ENCODE peak calls at places on chromosomes 3 and 15, in five cellular contexts. W is H54, M is heart left ventricle, T is spleen, A is esophagus squamous epithelium. J is an unnamed sample.
A peak's percentile ranks its signal among the peaks of the same experiment; 100 is the strongest.

GRCh38 chr3:188956839-188957489 is 214.8 kb upstream of the TPRG1 start:
- DNase-seq in M (no peak), A (no peak), T (no peak), W (peak; percentile 22), J (no peak)

GRCh38 chr15:73599934-73600333 is 33.3 kb downstream of the NPTN start:
- DNase-seq in A (no peak), M (no peak), W (peak; percentile 18), T (no peak), J (no peak)

GRCh38 chr3:188756241-188756640 is 415.5 kb upstream of the TPRG1 start:
- DNase-seq in A (no peak), T (no peak), M (no peak), W (no peak), J (no peak)

GRCh38 chr3:16361087-16361486 is 96.1 kb downstream of the OXNAD1 start:
- DNase-seq in T (no peak), M (no peak), W (no peak), A (no peak), J (no peak)

GRCh38 chr3:148455098-148455497 is 242.6 kb upstream of the AGTR1 start:
- DNase-seq in T (no peak), A (no peak), W (no peak), M (no peak), J (no peak)

GRCh38 chr15:46848704-46849103 is 868.6 kb upstream of the SEMA6D start:
- DNase-seq in T (no peak), A (no peak), M (no peak), W (peak; percentile 23), J (no peak)

GRCh38 chr3:63687569-63688233 is 35.2 kb downstream of the SNTN start:
- DNase-seq in A (no peak), M (no peak), W (no peak), T (no peak), J (no peak)

GRCh38 chr3:61043156-61043555 is 208.1 kb downstream of the FHIT start:
- DNase-seq in A (no peak), W (no peak), M (no peak), T (no peak), J (no peak)

GRCh38 chr3:47019201-47019600 is 39.7 kb downstream of the NBEAL2 start:
- DNase-seq in W (peak; percentile 38), T (no peak), A (no peak), M (no peak), J (peak; percentile 42)

GRCh38 chr15:26449296-26449695 is 323.6 kb downstream of the GABRB3 start:
- DNase-seq in M (no peak), T (no peak), A (no peak), W (no peak), J (no peak)

GRCh38 chr3:182303169-182303568 is 490.1 kb upstream of the ATP11B start:
- DNase-seq in T (no peak), W (no peak), A (no peak), M (no peak), J (no peak)

GRCh38 chr3:64645236-64645635 is 42.6 kb downstream of the ADAMTS9 start:
- DNase-seq in W (no peak), M (no peak), T (no peak), A (no peak), J (no peak)

GRCh38 chr15:38707802-38708671 is 143.4 kb upstream of the RASGRP1 start:
- DNase-seq in W (no peak), T (no peak), M (no peak), A (no peak), J (peak; percentile 10)

GRCh38 chr3:143951351-143951971 is 20.2 kb upstream of the DIPK2A start:
- DNase-seq in M (peak; percentile 8), T (no peak), A (no peak), W (no peak), J (no peak)

GRCh38 chr15:34855397-34855796 is 60.0 kb upstream of the ACTC1 start:
- DNase-seq in W (peak; percentile 19), M (no peak), T (no peak), A (no peak), J (no peak)

GRCh38 chr15:49044761-49045571 is 1.3 kb downstream of the SECISBP2L start:
- DNase-seq in T (no peak), A (no peak), M (no peak), W (no peak), J (no peak)

GRCh38 chr15:99053380-99054024 is 45.9 kb upstream of the PGPEP1L start:
- DNase-seq in T (no peak), A (no peak), M (no peak), W (no peak), J (no peak)
- TF ChIP-seq POLR2A in T (no peak), A (no peak), M (no peak), W (no peak), J (no peak)

GRCh38 chr3:152203677-152204076 is 65.1 kb upstream of the MBNL1 start:
- DNase-seq in A (no peak), M (no peak), W (no peak), T (no peak), J (no peak)

GRCh38 chr3:152202976-152203626 is 65.6 kb upstream of the MBNL1 start:
- DNase-seq in A (no peak), T (no peak), W (no peak), M (no peak), J (no peak)

GRCh38 chr3:152204218-152204617 is 64.5 kb upstream of the MBNL1 start:
- DNase-seq in M (no peak), W (no peak), T (no peak), A (no peak), J (no peak)

GRCh38 chr3:152206243-152206642 is 62.5 kb upstream of the MBNL1 start:
- DNase-seq in W (no peak), A (no peak), T (no peak), M (no peak), J (no peak)

DNA sequence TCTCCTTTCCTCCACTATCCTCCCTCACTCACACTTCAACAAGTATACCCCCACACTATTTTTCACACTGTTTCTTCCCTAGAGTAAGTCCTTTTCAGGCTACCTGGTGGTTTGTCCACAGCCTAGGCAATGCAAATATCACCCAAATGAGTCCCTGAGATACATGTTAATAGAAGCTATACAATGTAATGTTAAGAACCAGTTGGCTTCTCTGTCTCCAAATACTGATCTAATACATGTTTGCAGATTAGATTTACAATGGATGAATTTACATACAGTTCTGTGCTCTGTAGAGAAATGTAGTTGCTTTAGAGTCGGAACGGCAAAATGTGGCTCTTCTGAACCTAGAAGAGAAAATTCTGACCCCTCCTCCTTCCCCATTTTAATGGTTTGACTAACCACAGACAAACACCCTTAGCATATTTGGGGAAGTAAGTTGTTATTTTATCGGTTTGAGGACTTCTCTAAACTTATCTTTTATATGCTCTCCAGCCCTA is 63.6 kb upstream of the MBNL1 start:
- DNase-seq in W (no peak), A (no peak), M (no peak), T (no peak), J (no peak)
- TF ChIP-seq POLR2A in W (no peak), A (peak; percentile 36), M (no peak), T (peak; percentile 45), J (no peak)

DNA sequence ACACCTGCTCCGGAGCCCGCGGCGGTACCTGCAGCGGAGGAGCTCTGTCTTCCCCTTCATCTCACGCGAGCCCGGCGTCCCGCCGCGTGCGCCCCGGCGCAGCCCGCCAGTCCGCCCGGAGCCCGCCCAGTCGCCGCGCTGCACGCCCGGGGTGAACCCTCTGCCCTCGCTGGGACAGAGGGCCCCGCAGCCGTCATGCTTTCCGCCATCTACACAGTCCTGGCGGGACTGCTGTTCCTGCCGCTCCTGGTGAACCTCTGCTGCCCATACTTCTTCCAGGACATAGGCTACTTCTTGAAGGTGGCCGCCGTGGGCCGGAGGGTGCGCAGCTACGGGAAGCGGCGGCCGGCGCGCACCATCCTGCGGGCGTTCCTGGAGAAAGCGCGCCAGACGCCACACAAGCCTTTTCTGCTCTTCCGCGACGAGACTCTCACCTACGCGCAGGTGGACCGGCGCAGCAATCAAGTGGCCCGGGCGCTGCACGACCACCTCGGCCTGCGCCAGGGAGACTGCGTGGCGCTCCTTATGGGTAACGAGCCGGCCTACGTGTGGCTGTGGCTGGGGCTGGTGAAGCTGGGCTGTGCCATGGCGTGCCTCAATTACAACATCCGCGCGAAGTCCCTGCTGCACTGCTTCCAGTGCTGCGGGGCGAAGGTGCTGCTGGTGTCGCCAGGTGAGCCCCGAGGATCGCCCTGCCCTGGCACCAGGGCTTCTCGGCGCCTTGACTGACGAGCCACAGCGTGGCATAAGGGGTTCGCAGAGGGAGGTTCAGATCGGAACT is 427 bp downstream of the SLC27A2 start:
- DNase-seq in A (no peak), T (peak; percentile 88), M (no peak), W (no peak), J (peak; percentile 34)
- TF ChIP-seq POLR2A in A (no peak), T (no peak), M (no peak), W (no peak), J (peak; percentile 14)

DNA sequence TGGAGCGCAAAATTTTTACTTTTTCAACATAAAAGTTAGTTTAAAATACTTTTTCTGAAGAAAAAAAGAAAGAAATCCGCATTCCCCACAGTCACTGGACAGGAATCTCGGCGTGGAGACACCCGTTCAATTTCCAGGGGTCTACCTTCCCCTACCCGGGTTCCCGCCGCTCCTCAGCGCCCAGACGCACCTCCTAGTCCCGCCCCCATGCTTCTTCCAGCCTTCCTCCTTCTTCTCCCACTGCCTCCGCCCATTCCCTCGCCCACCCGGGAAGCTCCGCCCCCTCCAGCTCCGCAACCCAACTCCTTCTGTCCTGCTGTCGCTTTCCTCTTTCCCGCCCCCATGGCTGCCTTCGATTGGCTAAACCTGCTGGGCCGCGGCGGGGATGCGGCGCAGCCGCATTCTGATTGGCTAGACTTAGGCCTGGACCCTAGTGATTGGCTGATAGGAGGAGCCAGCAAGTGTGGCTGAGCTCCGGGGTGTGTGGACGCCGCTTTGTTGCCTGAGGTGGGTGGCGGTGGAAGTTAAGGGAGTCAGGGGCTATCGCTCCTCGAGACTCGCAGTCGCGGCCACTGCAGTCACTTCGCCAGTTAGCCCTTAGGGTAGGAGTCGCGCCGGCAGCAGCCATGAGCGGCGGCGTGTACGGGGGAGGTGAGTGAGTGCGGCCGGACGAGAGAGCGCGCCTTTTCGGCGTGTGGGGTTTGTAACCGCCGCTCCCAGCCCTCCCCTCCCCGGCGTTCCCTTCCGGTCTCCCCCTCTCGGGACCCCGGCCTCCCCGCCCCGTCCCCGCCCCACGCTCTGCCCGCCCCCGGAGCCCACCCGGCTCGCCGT is at the start of gene ACTL6A:
- DNase-seq in M (peak; percentile 100), A (peak; percentile 96), T (peak; percentile 99), W (peak; percentile 97), J (peak; percentile 100)
- TF ChIP-seq POLR2A in M (peak; percentile 55), A (peak; percentile 71), T (no peak), W (peak; percentile 90), J (peak; percentile 83)

GRCh38 chr15:68797589-68798377 is 22.9 kb downstream of the ANP32A start:
- DNase-seq in W (no peak), M (peak; percentile 50), T (no peak), A (no peak), J (no peak)

GRCh38 chr15:68795298-68795848 is 25.3 kb downstream of the ANP32A start:
- DNase-seq in A (peak; percentile 57), M (peak; percentile 93), W (no peak), T (peak; percentile 95), J (peak; percentile 93)

GRCh38 chr15:68798695-68799094 is 22.0 kb downstream of the ANP32A start:
- DNase-seq in T (no peak), W (no peak), M (no peak), A (no peak), J (no peak)

GRCh38 chr15:68796576-68796975 is 24.1 kb downstream of the ANP32A start:
- DNase-seq in T (no peak), W (no peak), M (no peak), A (no peak), J (no peak)

GRCh38 chr15:68797157-68797556 is 23.5 kb downstream of the ANP32A start:
- DNase-seq in W (no peak), A (no peak), M (no peak), T (no peak), J (no peak)
- TF ChIP-seq POLR2A in W (no peak), A (no peak), M (no peak), T (no peak), J (no peak)

GRCh38 chr3:57555738-57556458 is at the start of gene PDE12:
- DNase-seq in M (peak; percentile 83), W (peak; percentile 74), A (peak; percentile 37), T (peak; percentile 95), J (peak; percentile 87)
- TF ChIP-seq POLR2A in M (peak; percentile 27), W (peak; percentile 72), A (peak; percentile 78), T (no peak), J (peak; percentile 74)